ENCODE peak calls at places on chromosome 9, in six cellular contexts. T, L, P, Y, B and K are unnamed samples.

GRCh38 chr9:92962846-92963245 is 15.5 kb downstream of the FGD3 start:
- DNase-seq in T (no peak), L (no peak), P (no peak), Y (no peak), B (no peak), K (no peak)

GRCh38 chr9:114214686-114215397 is 59.5 kb downstream of the COL27A1 start:
- DNase-seq in T (no peak), L (peak), P (no peak), Y (no peak), B (no peak), K (peak)

GRCh38 chr9:26043431-26043830 is 365.2 kb upstream of the TUSC1 start:
- DNase-seq in T (no peak), L (no peak), P (no peak), Y (no peak), B (no peak), K (no peak)

GRCh38 chr9:7342229-7342628 is 457.3 kb downstream of the DMAC1 start:
- DNase-seq in T (no peak), L (no peak), P (peak), Y (no peak), B (no peak), K (no peak)

GRCh38 chr9:126617003-126617739 is 3.4 kb downstream of the LMX1B start:
- DNase-seq in T (no peak), L (no peak), P (no peak), Y (no peak), B (no peak), K (no peak)

GRCh38 chr9:99752710-99753109 is 69.0 kb upstream of the NR4A3 start:
- DNase-seq in T (no peak), L (peak), P (no peak), Y (no peak), B (no peak), K (no peak)

GRCh38 chr9:10957878-10958277 is 345.1 kb upstream of the PTPRD start:
- DNase-seq in T (no peak), L (no peak), P (no peak), Y (no peak), B (no peak), K (no peak)

GRCh38 chr9:76342862-76343261 is 51.4 kb downstream of the RFK start:
- DNase-seq in T (no peak), L (no peak), P (no peak), Y (no peak), B (no peak), K (no peak)

GRCh38 chr9:137316012-137316981 is 14.2 kb upstream of the NRARP start:
- DNase-seq in T (no peak), L (no peak), P (peak), Y (no peak), B (no peak), K (peak)

GRCh38 chr9:126471084-126471611 is 142.6 kb upstream of the LMX1B start:
- DNase-seq in T (peak), L (peak), P (peak), Y (no peak), B (no peak), K (peak)

GRCh38 chr9:114117996-114118830 is 19.1 kb upstream of the KIF12 start:
- DNase-seq in T (no peak), L (no peak), P (no peak), Y (peak), B (peak), K (no peak)

GRCh38 chr9:84839538-84839937 is 170.0 kb downstream of the NTRK2 start:
- DNase-seq in T (no peak), L (peak), P (no peak), Y (no peak), B (no peak), K (no peak)

GRCh38 chr9:38026021-38026809 is 42.8 kb downstream of the SHB start:
- DNase-seq in T (no peak), L (peak), P (no peak), Y (peak), B (peak), K (no peak)

GRCh38 chr9:112002847-112003457 is 106.3 kb downstream of the UGCG start:
- DNase-seq in T (no peak), L (peak), P (no peak), Y (no peak), B (no peak), K (no peak)